ENCODE peak calls at places on chromosomes 6 and 20, in seven cellular contexts. E, A, S, F, G, Y and X are unnamed samples.

GRCh38 chr6:122652431-122652830 is 42.2 kb downstream of the PKIB start:
- DNase-seq in Y (no peak), E (no peak), A (no peak), S (no peak), G (no peak), F (peak), X (no peak)

GRCh38 chr20:56431451-56431850 is 19.4 kb downstream of the CASS4 start:
- DNase-seq in Y (no peak), F (no peak), E (no peak), G (no peak), A (no peak), S (no peak), X (no peak)

GRCh38 chr6:3340891-3341290 is 82.1 kb downstream of the PSMG4 start:
- DNase-seq in F (no peak), Y (no peak), S (no peak), G (no peak), A (no peak), E (no peak), X (no peak)

GRCh38 chr6:111718990-111719389 is 113.3 kb upstream of the TRAF3IP2 start:
- DNase-seq in A (no peak), S (no peak), G (no peak), Y (no peak), F (no peak), E (no peak), X (no peak)

GRCh38 chr20:59406446-59406845 is 106.0 kb downstream of the EDN3 start:
- DNase-seq in F (no peak), Y (no peak), E (no peak), S (no peak), G (no peak), A (no peak), X (no peak)

GRCh38 chr6:162226810-162227209 is 500.8 kb downstream of the PRKN start:
- DNase-seq in E (no peak), F (no peak), Y (no peak), S (no peak), G (no peak), A (no peak), X (no peak)

GRCh38 chr6:106884576-106884975 is 90.0 kb downstream of the CD24 start:
- DNase-seq in Y (no peak), A (no peak), E (no peak), G (no peak), F (no peak), S (no peak), X (no peak)

GRCh38 chr6:42193491-42193894 is 1.3 kb downstream of the GUCA1B start:
- DNase-seq in G (peak), E (no peak), S (no peak), A (no peak), F (no peak), Y (peak), X (no peak)

GRCh38 chr6:166595949-166596348 is 9.5 kb upstream of the RAMACL start:
- DNase-seq in G (no peak), S (no peak), Y (no peak), F (no peak), A (no peak), E (no peak), X (no peak)

GRCh38 chr20:41592516-41593192 is 25.5 kb downstream of the CHD6 start:
- DNase-seq in Y (no peak), F (no peak), G (no peak), A (no peak), S (no peak), E (no peak), X (no peak)

GRCh38 chr6:159062564-159062945 is 17.8 kb upstream of the TAGAP start:
- DNase-seq in G (no peak), S (no peak), Y (no peak), F (no peak), E (peak), A (no peak), X (peak)

GRCh38 chr6:22036267-22036666 is 260.6 kb downstream of the PRL start:
- DNase-seq in E (no peak), F (peak), S (no peak), A (no peak), G (peak), Y (no peak), X (peak)

GRCh38 chr6:30684386-30685156 is 1.9 kb downstream of the PPP1R18 start:
- DNase-seq in A (peak), Y (peak), G (no peak), E (peak), F (no peak), S (no peak), X (peak)

GRCh38 chr6:79646006-79646405 is 14.9 kb downstream of the SH3BGRL2 start:
- DNase-seq in A (no peak), S (no peak), E (no peak), Y (no peak), F (no peak), G (no peak), X (no peak)

GRCh38 chr20:14744723-14745122 is 407.3 kb upstream of the FLRT3 start:
- DNase-seq in G (no peak), E (no peak), A (no peak), Y (no peak), S (no peak), F (no peak), X (no peak)

GRCh38 chr20:14518648-14519047 is 181.2 kb upstream of the FLRT3 start:
- DNase-seq in G (no peak), F (no peak), Y (no peak), E (no peak), A (no peak), S (no peak), X (no peak)

GRCh38 chr6:170212051-170212756 is 78.7 kb downstream of the DLL1 start:
- DNase-seq in A (no peak), F (no peak), G (no peak), S (no peak), E (peak), Y (no peak), X (no peak)

GRCh38 chr20:43972051-43972450 is 57.4 kb downstream of the TOX2 start:
- DNase-seq in G (no peak), A (no peak), Y (no peak), S (no peak), E (peak), F (no peak), X (no peak)

GRCh38 chr20:33301192-33301930 is 18.3 kb downstream of the BPIFB1 start:
- DNase-seq in S (no peak), F (no peak), G (no peak), Y (peak), A (no peak), E (no peak), X (no peak)

GRCh38 chr6:142266060-142266459 is 35.7 kb upstream of the ADGRG6 start:
- DNase-seq in Y (no peak), F (no peak), G (no peak), S (no peak), A (no peak), E (no peak), X (no peak)

GRCh38 chr6:108100003-108100402 is 25.5 kb upstream of the OSTM1 start:
- DNase-seq in S (no peak), G (no peak), A (no peak), Y (no peak), F (no peak), E (no peak), X (no peak)

GRCh38 chr6:169376458-169376857 is 122.8 kb upstream of the THBS2 start:
- DNase-seq in E (no peak), A (no peak), F (no peak), Y (no peak), S (no peak), G (no peak), X (no peak)

GRCh38 chr20:39785252-39785917 is 823.2 kb downstream of the DHX35 start:
- DNase-seq in F (no peak), A (no peak), G (no peak), E (no peak), Y (no peak), S (no peak), X (no peak)

GRCh38 chr6:135675862-135676261 is 175.6 kb upstream of the PDE7B start:
- DNase-seq in S (no peak), Y (peak), E (no peak), F (peak), A (no peak), G (no peak), X (no peak)

GRCh38 chr20:63128956-63129355 is 87.0 kb downstream of the YTHDF1 start:
- DNase-seq in E (no peak), Y (no peak), S (peak), A (peak), G (no peak), F (no peak), X (no peak)

GRCh38 chr6:23308166-23308565 is 738.8 kb downstream of the HDGFL1 start:
- DNase-seq in A (no peak), S (no peak), E (no peak), F (no peak), Y (no peak), G (peak), X (no peak)

GRCh38 chr20:9993133-9993532 is 41.7 kb upstream of the ANKEF1 start:
- DNase-seq in S (no peak), G (no peak), Y (no peak), E (no peak), F (no peak), A (no peak), X (no peak)

GRCh38 chr20:6828794-6829423 is 61.4 kb downstream of the BMP2 start:
- DNase-seq in S (peak), G (peak), E (peak), F (peak), Y (peak), A (peak), X (no peak)

GRCh38 chr6:19804362-19805145 is 32.6 kb upstream of the ID4 start:
- DNase-seq in S (peak), E (peak), A (peak), F (peak), Y (peak), G (peak), X (no peak)
- TF ChIP-seq CTCF in S (no peak), E (no peak), A (no peak), F (no peak), Y (no peak), G (no peak), X (no peak)

GRCh38 chr6:144469144-144469575 is 184.0 kb downstream of the UTRN start:
- DNase-seq in E (no peak), S (no peak), Y (no peak), A (no peak), G (no peak), F (no peak), X (no peak)
- H3K27ac ChIP-seq in E (no peak), S (no peak), Y (no peak), A (peak), G (no peak), F (no peak), X (no peak)

GRCh38 chr6:146914563-146915483 is 289.4 kb upstream of the STXBP5 start:
- DNase-seq in F (peak), G (peak), E (no peak), A (no peak), Y (peak), S (no peak), X (no peak)
- H3K4me3 ChIP-seq in F (no peak), G (peak), E (no peak), A (peak), Y (peak), S (no peak), X (no peak)

DNA sequence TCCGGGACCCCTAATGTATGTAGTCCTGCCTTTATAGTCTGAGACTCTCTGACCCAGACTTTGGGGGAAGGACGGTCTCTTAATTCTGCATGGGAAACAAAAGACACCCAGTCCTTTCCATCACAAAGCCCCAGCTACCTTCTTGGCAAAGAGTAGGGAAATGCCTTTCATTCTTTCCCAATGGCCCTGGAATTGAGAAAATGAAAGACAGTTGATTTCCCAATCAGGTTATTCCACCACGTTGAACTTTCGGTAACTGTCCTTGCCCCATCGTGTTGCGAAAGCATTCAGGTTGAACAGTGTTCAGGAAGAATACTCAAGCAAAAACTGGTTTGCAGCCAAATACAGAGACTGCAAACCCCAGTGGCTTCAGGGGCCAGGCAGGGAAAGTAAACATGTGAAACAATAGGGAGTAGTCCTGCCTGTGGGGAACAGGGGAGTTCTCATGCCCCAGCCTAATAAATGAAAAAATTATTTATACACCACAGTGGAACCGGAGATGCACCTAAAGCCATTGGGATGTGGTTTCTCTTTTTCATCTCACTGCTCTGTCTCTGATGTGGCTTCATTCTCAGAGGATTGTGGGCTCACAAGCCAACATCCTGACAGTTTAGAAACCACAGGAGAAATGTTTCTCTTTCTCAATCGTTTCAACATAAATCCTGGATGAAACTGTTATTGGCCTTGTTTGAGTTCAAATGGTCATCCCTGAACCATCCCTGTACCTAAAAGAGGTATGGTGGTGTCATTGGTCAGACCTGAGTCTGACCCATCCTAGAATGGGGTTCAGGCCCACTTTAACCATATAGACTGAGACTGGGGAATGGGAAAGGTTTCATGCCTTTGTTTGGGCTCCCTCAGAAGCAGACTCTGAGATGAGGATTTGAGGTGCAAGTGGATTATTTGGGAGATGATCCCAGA is 44.2 kb upstream of the SLC9A8 start:
- DNase-seq in A (peak), F (peak), G (peak), E (peak), S (peak), Y (no peak), X (no peak)
- TF ChIP-seq CTCF in A (no peak), F (no peak), G (no peak), E (no peak), S (no peak), Y (no peak), X (no peak)

GRCh38 chr6:157267654-157268053 is 55.7 kb downstream of the TMEM242 start:
- DNase-seq in G (no peak), F (no peak), Y (no peak), E (peak), S (no peak), A (no peak), X (no peak)

GRCh38 chr6:157268396-157268795 is 54.9 kb downstream of the TMEM242 start:
- DNase-seq in G (no peak), S (no peak), Y (no peak), A (no peak), E (peak), F (no peak), X (no peak)

GRCh38 chr6:157269261-157269794 is 54.0 kb downstream of the TMEM242 start:
- DNase-seq in A (no peak), Y (no peak), G (no peak), F (peak), E (peak), S (no peak), X (no peak)

GRCh38 chr6:157270308-157270707 is 53.0 kb downstream of the TMEM242 start:
- DNase-seq in S (no peak), F (no peak), G (no peak), Y (no peak), A (no peak), E (no peak), X (no peak)

GRCh38 chr6:157268835-157269234 is 54.5 kb downstream of the TMEM242 start:
- DNase-seq in E (peak), S (no peak), A (no peak), G (no peak), Y (no peak), F (no peak), X (no peak)
- H3K27ac ChIP-seq in E (no peak), S (peak), A (peak), G (no peak), Y (no peak), F (no peak), X (no peak)